ENCODE peak calls at places on chromosomes 13 and 19, in five cellular contexts. G is posterior cingulate gyrus; C is activated CD8-positive, alpha-beta T cell treated with anti-CD3 and anti-CD28 coated beads, Interleukin-2, amount 10 ng/mL, durations not matched to agents 7 days and 5 days; P is activated CD8-positive, alpha-beta memory T cell treated with anti-CD3 and anti-CD28 coated beads for 1 hour; O is NCI-H1417. T is an unnamed sample.

GRCh38 chr13:49540552-49540951 is 44.8 kb downstream of the PHF11 start:
- DNase-seq in G (no peak), C (peak), P (no peak), O (no peak), T (peak)

GRCh38 chr19:18119243-18120105 is 21.9 kb downstream of the MAST3 start:
- DNase-seq in G (peak), C (peak), P (peak), O (no peak), T (peak)

GRCh38 chr13:42369071-42369795 is 97.3 kb downstream of the AKAP11 start:
- DNase-seq in G (no peak), C (no peak), P (no peak), O (no peak), T (peak)

GRCh38 chr19:6042776-6043726 is 65.1 kb upstream of the RANBP3 start:
- DNase-seq in G (no peak), C (peak), P (no peak), O (no peak), T (no peak)

GRCh38 chr13:74975122-74975521 is 506.8 kb downstream of the TBC1D4 start:
- DNase-seq in G (no peak), C (no peak), P (no peak), O (no peak), T (no peak)

GRCh38 chr13:51453308-51453958 is 597 bp upstream of the INTS6 start:
- DNase-seq in G (peak), C (peak), P (peak), O (peak), T (peak)

GRCh38 chr19:57355916-57356315 is 4.8 kb downstream of the ZNF304 start:
- DNase-seq in G (no peak), C (no peak), P (no peak), O (no peak), T (no peak)

GRCh38 chr19:18436651-18437478 is 1.1 kb downstream of the ISYNA1 start:
- DNase-seq in G (no peak), C (peak), P (peak), O (peak), T (peak)

GRCh38 chr19:35317464-35318043 is 11.4 kb upstream of the CD22 start:
- DNase-seq in G (no peak), C (no peak), P (no peak), O (no peak), T (no peak)

GRCh38 chr13:78680064-78680463 is 21.1 kb upstream of the OBI1 start:
- DNase-seq in G (no peak), C (no peak), P (no peak), O (peak), T (no peak)

GRCh38 chr19:23716792-23717191 is 29.8 kb upstream of the ZNF675 start:
- DNase-seq in G (no peak), C (no peak), P (no peak), O (no peak), T (no peak)

T was measured in activated CD4-positive, alpha-beta memory T cell treated with anti-CD3 and anti-CD28 coated beads, Interleukin-2, amount 10 ng/mL, durations not matched to agents 7 days and 5 days.